ENCODE peak calls at places on chromosomes 4 and X, in four cellular contexts. Z is ovary, E is cardiac muscle cell, C is GM23248. Q is an unnamed sample.
A peak's percentile ranks its signal among the peaks of the same experiment; 100 is the strongest.

GRCh38 chr4:147340111-147340510 is 140.8 kb upstream of the EDNRA start:
- DNase-seq in Z (no peak), C (peak; percentile 84), E (no peak), Q (no peak)

GRCh38 chr4:146643812-146644401 is 5.2 kb downstream of the POU4F2 start:
- DNase-seq in C (peak; percentile 52), E (peak; percentile 73), Z (no peak), Q (no peak)

GRCh38 chrX:31213941-31214340 is 142.1 kb upstream of the FTHL17 start:
- DNase-seq in Z (peak; percentile 30), E (peak; percentile 28), C (peak; percentile 40), Q (no peak)

GRCh38 chr4:33482773-33483172 is 2761.5 kb downstream of the ARAP2 start:
- DNase-seq in E (no peak), C (no peak), Z (no peak), Q (no peak)

GRCh38 chrX:39795591-39795990 is 302.2 kb downstream of the BCOR start:
- DNase-seq in C (no peak), Z (no peak), E (peak; percentile 43), Q (no peak)

GRCh38 chr4:8381814-8382581 is 58.5 kb downstream of the ACOX3 start:
- DNase-seq in E (no peak), C (no peak), Z (no peak), Q (no peak)

GRCh38 chr4:161252520-161253141 is 911.2 kb downstream of the FSTL5 start:
- DNase-seq in E (peak; percentile 37), C (peak; percentile 12), Z (no peak), Q (no peak)

GRCh38 chr4:179624768-179625181 is 2182.5 kb upstream of the AGA start:
- DNase-seq in C (peak; percentile 0), E (peak; percentile 40), Z (no peak), Q (no peak)

GRCh38 chr4:183182873-183183725 is 84.0 kb downstream of the WWC2 start:
- DNase-seq in E (peak; percentile 33), Z (no peak), C (peak; percentile 92), Q (no peak)

GRCh38 chr4:98864560-98864959 is 64.4 kb downstream of the EIF4E start:
- DNase-seq in Z (no peak), C (no peak), E (no peak), Q (no peak)
- H3K4me1 ChIP-seq in Z (no peaks in the 10 kb centered on the region), C (no peaks in the 10 kb centered on the region), E (no peaks in the 10 kb centered on the region), Q (no peaks in the 10 kb centered on the region)

GRCh38 chr4:54061067-54061466 is 3.3 kb downstream of the CHIC2 start:
- DNase-seq in Z (no peak), E (no peak), C (no peak), Q (no peak)
- H3K4me1 ChIP-seq in Z (peaks cover 4% of the 10 kb centered on the region), E (peaks cover 39% of the 10 kb centered on the region), C (peaks cover 70% of the 10 kb centered on the region), Q (peaks cover 69% of the 10 kb centered on the region)

GRCh38 chr4:153452661-153453378 is 13.3 kb upstream of the TMEM131L start:
- DNase-seq in C (no peak), E (no peak), Z (no peak), Q (no peak)

GRCh38 chr4:153448003-153448731 is 18.0 kb upstream of the TMEM131L start:
- DNase-seq in E (no peak), Z (no peak), C (no peak), Q (no peak)

GRCh38 chr4:153451931-153452660 is 14.1 kb upstream of the TMEM131L start:
- DNase-seq in E (peak; percentile 21), C (no peak), Z (no peak), Q (no peak)

GRCh38 chr4:153449338-153449737 is 16.8 kb upstream of the TMEM131L start:
- DNase-seq in C (no peak), Z (no peak), E (no peak), Q (no peak)

GRCh38 chr4:153450545-153450917 is 15.6 kb upstream of the TMEM131L start:
- DNase-seq in E (no peak), C (no peak), Z (no peak), Q (no peak)
- H3K4me1 ChIP-seq in E (peaks cover 4% of the 10 kb centered on the region), C (peaks cover 5% of the 10 kb centered on the region), Z (peaks cover 2% of the 10 kb centered on the region), Q (peaks cover 22% of the 10 kb centered on the region)

GRCh38 chr4:128451270-128451905 is 163.8 kb upstream of the PGRMC2 start:
- DNase-seq in E (no peak), C (no peak), Z (no peak), Q (no peak)

GRCh38 chr4:128454281-128455075 is 166.9 kb upstream of the PGRMC2 start:
- DNase-seq in E (peak; percentile 69), C (peak; percentile 97), Z (peak; percentile 83), Q (peak; percentile 49)

GRCh38 chr4:128450326-128451120 is 162.9 kb upstream of the PGRMC2 start:
- DNase-seq in Z (no peak), C (no peak), E (no peak), Q (no peak)

GRCh38 chr4:128455076-128455345 is 167.4 kb upstream of the PGRMC2 start:
- DNase-seq in C (no peak), Z (peak; percentile 23), E (no peak), Q (no peak)

DNA sequence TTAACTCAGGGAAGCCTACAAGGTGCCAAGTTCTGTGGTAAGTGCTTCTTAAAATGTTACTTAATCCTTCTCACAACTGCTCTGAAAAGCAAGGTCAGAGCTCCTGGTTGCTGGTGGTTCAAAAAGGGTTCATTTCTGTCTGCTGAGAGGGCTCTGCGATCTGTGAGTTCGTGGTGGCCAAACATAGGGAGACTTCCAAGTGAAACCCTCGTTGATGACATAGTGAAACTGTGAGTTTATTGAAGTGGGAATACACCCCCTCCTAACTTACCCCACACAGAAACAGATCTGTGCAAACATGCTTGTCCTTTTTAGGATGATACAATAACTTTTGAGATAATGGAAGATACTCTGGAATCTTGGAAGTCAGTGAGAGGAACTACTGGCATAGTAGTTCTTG is 164.8 kb upstream of the PGRMC2 start:
- DNase-seq in C (peak; percentile 25), E (no peak), Z (no peak), Q (no peak)
- H3K4me1 ChIP-seq in C (peaks cover 45% of the 10 kb centered on the region), E (no peaks in the 10 kb centered on the region), Z (no peaks in the 10 kb centered on the region), Q (no peaks in the 10 kb centered on the region)

GRCh38 chr4:100805547-100805946 is 287.7 kb upstream of the EMCN start:
- DNase-seq in C (no peak), E (no peak), Z (no peak), Q (no peak)
- H3K4me1 ChIP-seq in C (no peaks in the 10 kb centered on the region), E (no peaks in the 10 kb centered on the region), Z (no peaks in the 10 kb centered on the region), Q (peaks cover 3% of the 10 kb centered on the region)

GRCh38 chr4:108891921-108892320 is 129.1 kb upstream of the ETNPPL start:
- DNase-seq in E (no peak), Z (no peak), C (no peak), Q (no peak)
- H3K4me1 ChIP-seq in E (peaks cover 6% of the 10 kb centered on the region), Z (no peaks in the 10 kb centered on the region), C (peaks cover 24% of the 10 kb centered on the region), Q (no peaks in the 10 kb centered on the region)

DNA sequence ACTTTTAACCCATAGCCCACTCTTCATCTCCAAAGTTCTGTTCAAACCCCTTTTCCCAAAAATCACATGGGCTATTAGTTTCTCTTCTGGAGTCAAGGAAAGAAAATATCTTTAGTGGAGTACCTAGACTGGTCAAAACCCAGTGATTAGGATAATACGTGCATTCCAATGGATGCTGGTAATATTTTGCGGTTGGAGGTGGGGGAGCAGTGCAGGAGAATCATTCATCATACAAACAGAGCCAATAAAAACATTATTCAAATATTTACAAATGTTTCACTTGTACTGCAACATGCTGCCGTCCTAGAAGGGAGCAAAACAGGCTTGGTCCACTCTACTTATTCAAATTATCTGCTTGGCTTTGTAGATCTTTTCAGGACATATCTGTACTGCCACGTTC is 57.2 kb upstream of the RAB9B start:
- DNase-seq in C (no peak), E (no peak), Z (no peak), Q (no peak)
- H3K4me1 ChIP-seq in C (no peaks in the 10 kb centered on the region), E (no peaks in the 10 kb centered on the region), Z (no peaks in the 10 kb centered on the region), Q (no peaks in the 10 kb centered on the region)

Q was measured in thoracic aorta.